ENCODE peak calls at places on chromosomes 4 and X, in seven cellular contexts. N is K562, B is SK-N-SH, Q is HepG2, V is HCT116, M is H1, S is GM12878. X is an unnamed sample.

GRCh38 chr4:83716874-83717273 is 181.0 kb downstream of the GPAT3 start:
- DNase-seq in N (no peak), B (no peak), Q (no peak), V (no peak), M (no peak), S (no peak), X (no peak)

GRCh38 chr4:174314770-174315169 is 31.1 kb downstream of the CEP44 start:
- DNase-seq in N (no peak), B (no peak), Q (no peak), V (no peak), M (peak), S (no peak), X (peak)

GRCh38 chr4:70356185-70356584 is 4.4 kb upstream of the SMR3A start:
- DNase-seq in N (no peak), B (no peak), Q (no peak), V (no peak), M (no peak), S (no peak), X (no peak)

GRCh38 chr4:171947389-171947788 is 134.2 kb downstream of the GALNTL6 start:
- DNase-seq in N (no peak), B (no peak), Q (no peak), V (no peak), M (no peak), S (no peak), X (peak)

GRCh38 chrX:38513087-38513742 is 48.1 kb upstream of the TSPAN7 start:
- DNase-seq in N (no peak), B (no peak), Q (peak), V (no peak), M (no peak), S (no peak), X (no peak)

GRCh38 chr4:127776620-127777019 is 5.5 kb upstream of the HSPA4L start:
- DNase-seq in N (no peak), B (no peak), Q (peak), V (no peak), M (no peak), S (no peak), X (no peak)

GRCh38 chr4:7398104-7398423 is 36.7 kb downstream of the PSAPL1 start:
- DNase-seq in N (no peak), B (peak), Q (no peak), V (no peak), M (no peak), S (no peak), X (no peak)

GRCh38 chr4:105896984-105897760 is 1.9 kb downstream of the NPNT start:
- DNase-seq in N (no peak), B (no peak), Q (no peak), V (no peak), M (no peak), S (no peak), X (no peak)

GRCh38 chr4:125187221-125187620 is 127.5 kb upstream of the FAT4 start:
- DNase-seq in N (no peak), B (no peak), Q (no peak), V (no peak), M (no peak), S (no peak), X (no peak)

GRCh38 chr4:54499308-54500074 is 158.3 kb upstream of the KIT start:
- DNase-seq in N (no peak), B (no peak), Q (no peak), V (no peak), M (no peak), S (no peak), X (no peak)

GRCh38 chr4:8276358-8277240 is 7.0 kb downstream of the HTRA3 start:
- DNase-seq in N (no peak), B (no peak), Q (no peak), V (no peak), M (no peak), S (no peak), X (no peak)

GRCh38 chr4:93719552-93719951 is 109.0 kb upstream of the ATOH1 start:
- DNase-seq in N (no peak), B (no peak), Q (no peak), V (no peak), M (no peak), S (no peak), X (no peak)

GRCh38 chr4:508675-509373 is 9.8 kb downstream of the PIGG start:
- DNase-seq in N (no peak), B (no peak), Q (no peak), V (no peak), M (no peak), S (no peak), X (no peak)

GRCh38 chr4:121696140-121696640 is 590 bp downstream of the ANXA5 start:
- DNase-seq in N (peak), B (peak), Q (peak), V (no peak), M (no peak), S (no peak), X (peak)

GRCh38 chrX:19739683-19740082 is 147.7 kb downstream of the SH3KBP1 start:
- DNase-seq in N (peak), B (peak), Q (peak), V (peak), M (no peak), S (no peak), X (peak)

GRCh38 chr4:48799157-48799556 is 19.1 kb upstream of the FRYL start:
- DNase-seq in N (no peak), B (no peak), Q (no peak), V (no peak), M (no peak), S (no peak), X (peak)

GRCh38 chrX:12170755-12171154 is 32.5 kb downstream of the FRMPD4 start:
- DNase-seq in N (no peak), B (no peak), Q (no peak), V (no peak), M (no peak), S (no peak), X (no peak)

GRCh38 chrX:154308108-154308946 is 12.7 kb downstream of the TKTL1 start:
- DNase-seq in N (peak), B (peak), Q (peak), V (peak), M (peak), S (no peak), X (peak)

GRCh38 chr4:174199735-174200134 is 83.7 kb downstream of the FBXO8 start:
- DNase-seq in N (no peak), B (no peak), Q (no peak), V (no peak), M (no peak), S (no peak), X (no peak)

GRCh38 chr4:184417802-184418511 is 56.4 kb downstream of the IRF2 start:
- DNase-seq in N (peak), B (no peak), Q (peak), V (peak), M (no peak), S (peak), X (no peak)

GRCh38 chr4:1290165-1290977 is 680 bp downstream of the MAEA start:
- DNase-seq in N (peak), B (no peak), Q (no peak), V (no peak), M (no peak), S (no peak), X (no peak)

GRCh38 chrX:98956014-98956413 is 1454.1 kb downstream of the PCDH19 start:
- DNase-seq in N (no peak), B (no peak), Q (no peak), V (no peak), M (no peak), S (no peak), X (peak)

GRCh38 chrX:70479970-70480659 is 35.5 kb downstream of the DLG3 start:
- DNase-seq in N (no peak), B (no peak), Q (no peak), V (no peak), M (no peak), S (no peak), X (no peak)

GRCh38 chrX:10634681-10635161 is 14.3 kb upstream of the MID1 start:
- DNase-seq in N (no peak), B (no peak), Q (no peak), V (peak), M (no peak), S (no peak), X (no peak)

GRCh38 chr4:82519776-82520175 is 42.0 kb downstream of the TMEM150C start:
- DNase-seq in N (no peak), B (no peak), Q (no peak), V (no peak), M (no peak), S (no peak), X (no peak)

GRCh38 chrX:40772290-40772689 is 36.9 kb upstream of the MED14 start:
- DNase-seq in N (no peak), B (no peak), Q (no peak), V (peak), M (no peak), S (no peak), X (no peak)

GRCh38 chr4:10106421-10107039 is 10.1 kb downstream of the WDR1 start:
- DNase-seq in N (peak), B (peak), Q (no peak), V (peak), M (no peak), S (no peak), X (peak)

GRCh38 chrX:3175659-3176438 is 134.6 kb downstream of the ARSF start:
- DNase-seq in N (no peak), B (no peak), Q (no peak), V (no peak), M (no peak), S (no peak), X (no peak)

GRCh38 chrX:100980608-100981497 is 11.3 kb downstream of the ARL13A start:
- DNase-seq in N (no peak), B (no peak), Q (peak), V (peak), M (no peak), S (no peak), X (no peak)

GRCh38 chr4:53529025-53529424 is 62.3 kb downstream of the LNX1 start:
- DNase-seq in N (no peak), B (no peak), Q (no peak), V (no peak), M (no peak), S (no peak), X (no peak)

GRCh38 chrX:11944486-11944885 is 186.4 kb downstream of the MSL3 start:
- DNase-seq in N (peak), B (peak), Q (no peak), V (no peak), M (peak), S (no peak), X (peak)

GRCh38 chr4:171186700-171187099 is 626.5 kb upstream of the GALNTL6 start:
- DNase-seq in N (no peak), B (no peak), Q (no peak), V (no peak), M (no peak), S (no peak), X (no peak)

GRCh38 chr4:76589872-76590846 is 155.1 kb downstream of the SHROOM3 start:
- DNase-seq in N (no peak), B (peak), Q (peak), V (peak), M (peak), S (no peak), X (peak)

GRCh38 chr4:174451897-174452296 is 70.4 kb downstream of the HPGD start:
- DNase-seq in N (no peak), B (no peak), Q (no peak), V (no peak), M (no peak), S (no peak), X (no peak)

GRCh38 chr4:78878031-78878430 is 61.2 kb downstream of the PAQR3 start:
- DNase-seq in N (no peak), B (no peak), Q (no peak), V (no peak), M (no peak), S (no peak), X (no peak)
- H3K4me3 ChIP-seq in N (no peak), B (no peak), Q (no peak), V (no peak), M (no peak), S (no peak), X (no peak)

GRCh38 chrX:85243761-85244410 is at the start of the genes SATL1 and ZNF711:
- DNase-seq in N (peak), B (peak), Q (peak), V (peak), M (peak), S (no peak), X (peak)

GRCh38 chrX:85244411-85245210 is 820 bp downstream of the ZNF711 start:
- DNase-seq in N (peak), B (peak), Q (no peak), V (no peak), M (no peak), S (no peak), X (no peak)

GRCh38 chrX:85243155-85243554 is 424 bp downstream of the SATL1 start:
- DNase-seq in N (no peak), B (peak), Q (no peak), V (no peak), M (no peak), S (no peak), X (no peak)
- TF ChIP-seq YY1 in N (no peak), B (no peak), Q (no peak), V (no peak), M (no peak), S (no peak), X (no peak)

GRCh38 chrX:23304881-23305280 is 29.8 kb upstream of the PTCHD1 start:
- DNase-seq in N (no peak), B (no peak), Q (no peak), V (no peak), M (no peak), S (no peak), X (no peak)
- H3K4me3 ChIP-seq in N (no peak), B (no peak), Q (no peak), V (no peak), M (no peak), S (no peak), X (no peak)

GRCh38 chrX:135977611-135978010 is 3.8 kb upstream of the MMGT1 start:
- DNase-seq in N (no peak), B (no peak), Q (no peak), V (no peak), M (no peak), S (no peak), X (no peak)

GRCh38 chrX:135973548-135974278 is at the start of gene MMGT1:
- DNase-seq in N (peak), B (peak), Q (peak), V (peak), M (no peak), S (peak), X (no peak)

GRCh38 chrX:135974279-135974856 is 580 bp upstream of the MMGT1 start:
- DNase-seq in N (no peak), B (peak), Q (peak), V (peak), M (no peak), S (no peak), X (no peak)

GRCh38 chrX:135975421-135975820 is 1.6 kb upstream of the MMGT1 start:
- DNase-seq in N (no peak), B (no peak), Q (no peak), V (no peak), M (no peak), S (no peak), X (no peak)

DNA sequence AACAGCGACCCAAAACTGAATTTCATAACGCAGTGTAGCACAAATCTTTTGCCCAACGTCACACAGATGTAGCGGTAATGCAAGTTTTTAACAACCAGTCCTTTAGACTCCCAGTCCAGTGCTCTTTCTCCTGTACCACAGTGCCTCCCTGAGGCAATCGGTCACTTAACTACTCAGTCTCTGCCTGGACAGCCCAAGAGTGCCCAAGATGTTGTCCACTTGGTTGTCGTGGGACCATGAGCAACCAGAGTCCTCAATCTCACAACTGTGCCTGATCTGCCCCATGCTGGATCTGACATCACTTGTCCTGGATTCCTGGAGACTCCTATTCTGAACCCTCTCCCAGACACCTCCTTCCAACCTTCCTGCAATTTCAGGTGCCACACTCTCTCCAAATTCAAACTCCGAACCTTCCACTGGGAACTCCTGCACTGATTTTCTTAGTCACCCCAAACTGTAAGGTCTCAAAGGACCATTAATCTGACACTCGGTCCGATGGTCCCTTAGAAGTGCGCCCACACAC is 702 bp downstream of the MMGT1 start:
- DNase-seq in N (peak), B (no peak), Q (no peak), V (no peak), M (no peak), S (no peak), X (no peak)
- TF ChIP-seq YY1 in N (no peak), B (no peak), Q (no peak), V (no peak), M (no peak), S (no peak), X (no peak)

DNA sequence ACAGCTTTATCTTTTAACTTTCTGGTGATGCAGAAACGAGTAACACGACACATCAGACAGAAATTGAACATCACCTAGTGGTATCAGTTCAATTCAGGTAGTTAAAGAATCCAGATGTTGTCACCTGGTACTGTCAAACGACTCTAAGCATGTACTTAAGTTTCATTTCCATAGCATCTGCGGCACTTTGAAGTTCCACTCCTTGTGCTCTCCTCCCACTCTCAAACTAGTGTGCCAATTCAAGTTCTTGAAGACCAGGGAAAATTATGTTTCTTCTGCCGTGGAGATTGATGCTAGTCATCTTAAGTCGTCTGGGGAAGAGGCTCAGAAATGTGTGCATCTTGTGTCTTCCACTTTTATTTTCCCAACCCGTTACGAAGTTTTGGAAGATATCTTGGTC is 868 bp downstream of the COL4A6 start:
- DNase-seq in N (no peak), B (no peak), Q (no peak), V (no peak), M (no peak), S (no peak), X (no peak)
- H3K4me3 ChIP-seq in N (no peak), B (no peak), Q (peak), V (no peak), M (peak), S (no peak), X (peak)

DNA sequence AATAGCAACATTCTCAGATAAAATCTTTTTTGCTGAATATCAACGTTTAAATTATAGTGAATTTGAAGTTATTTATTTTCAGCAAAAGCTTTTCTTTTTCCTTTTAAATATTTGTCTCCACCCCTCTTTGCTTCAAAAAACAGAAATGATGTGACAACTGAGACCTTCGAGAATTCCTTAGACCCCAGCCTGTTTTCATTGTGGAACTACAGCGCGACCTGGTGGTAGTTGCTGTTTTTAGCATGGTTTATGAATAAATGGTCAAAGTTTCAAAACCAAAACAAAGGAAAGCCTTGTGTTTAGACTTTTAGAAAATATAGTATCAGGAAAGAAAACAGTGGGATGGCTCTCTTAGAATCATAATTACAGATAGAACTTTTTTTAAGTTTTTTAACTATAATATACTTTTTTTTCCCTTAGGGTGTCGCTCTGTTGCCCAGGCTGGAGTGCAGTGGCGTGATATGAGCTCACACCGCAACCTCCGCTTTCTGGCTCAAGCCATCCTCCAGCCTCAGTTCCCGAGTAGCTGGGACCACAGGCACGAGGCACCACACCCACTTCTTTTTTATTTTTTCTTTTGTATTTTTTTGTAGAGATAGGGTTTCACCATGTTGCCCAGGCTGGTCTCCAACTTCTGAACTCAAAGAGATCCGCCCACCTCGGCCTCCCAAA is 26.8 kb upstream of the TMEM184C start:
- DNase-seq in N (peak), B (peak), Q (peak), V (peak), M (no peak), S (no peak), X (peak)
- TF ChIP-seq YY1 in N (no peak), B (no peak), Q (no peak), V (no peak), M (no peak), S (no peak), X (no peak)

GRCh38 chrX:85544609-85545008 is 165.1 kb upstream of the POF1B start:
- DNase-seq in N (no peak), B (no peak), Q (no peak), V (no peak), M (no peak), S (no peak), X (no peak)
- H3K4me3 ChIP-seq in N (no peak), B (peak), Q (no peak), V (no peak), M (no peak), S (no peak), X (no peak)

GRCh38 chr4:142844782-142845181 is 1.3 kb downstream of the INPP4B start:
- DNase-seq in N (no peak), B (no peak), Q (no peak), V (no peak), M (no peak), S (no peak), X (no peak)

GRCh38 chr4:142850478-142850877 is 4.4 kb upstream of the INPP4B start:
- DNase-seq in N (no peak), B (peak), Q (no peak), V (peak), M (no peak), S (no peak), X (no peak)

GRCh38 chr4:142846105-142846728 is at the start of gene INPP4B:
- DNase-seq in N (no peak), B (peak), Q (no peak), V (peak), M (no peak), S (no peak), X (no peak)

GRCh38 chr4:142845293-142846070 is 619 bp downstream of the INPP4B start:
- DNase-seq in N (no peak), B (peak), Q (no peak), V (no peak), M (no peak), S (no peak), X (no peak)

DNA sequence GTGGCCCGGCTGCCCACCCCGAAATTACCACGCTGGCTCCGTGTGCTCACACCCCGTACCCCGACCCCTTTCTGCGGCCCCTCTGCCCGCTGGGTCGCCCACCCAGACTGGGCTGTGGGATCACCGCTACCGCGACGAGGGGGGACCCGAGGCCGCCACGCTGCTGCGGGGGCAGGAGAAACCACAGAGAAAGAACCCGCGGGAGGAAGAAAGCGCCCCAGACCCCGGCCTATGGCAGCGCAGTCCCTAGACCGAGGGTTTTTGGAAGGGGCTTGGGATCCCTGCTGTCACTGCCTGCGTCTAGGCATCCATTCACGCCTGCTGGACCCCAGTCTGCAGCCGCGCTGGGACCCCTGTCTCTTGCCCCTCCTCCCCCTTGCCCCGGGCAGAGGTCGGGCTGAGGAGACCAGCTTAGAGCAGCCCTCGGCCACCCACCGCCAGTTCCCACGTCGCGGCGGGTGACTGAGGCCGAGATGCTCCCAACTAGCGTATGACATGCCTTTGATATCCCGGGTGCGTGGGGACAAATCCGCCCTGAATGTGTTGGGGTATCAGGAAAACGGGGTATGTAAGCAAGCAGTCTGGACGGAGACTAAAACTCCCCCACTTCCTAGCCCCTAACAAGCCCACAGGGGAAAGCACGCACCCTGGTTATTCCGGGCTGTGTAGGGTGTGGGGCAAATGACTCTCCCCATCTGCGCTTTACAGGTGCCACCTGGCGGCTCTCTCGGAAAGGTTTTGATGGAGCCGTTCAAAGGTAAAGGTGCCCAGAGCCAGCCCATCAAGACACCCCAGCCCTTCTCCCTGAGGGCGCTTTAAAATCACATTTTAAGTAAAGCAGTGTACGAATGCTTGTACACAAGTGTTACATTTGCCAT is 867 bp upstream of the INPP4B start:
- DNase-seq in N (no peak), B (peak), Q (peak), V (peak), M (no peak), S (no peak), X (peak)
- TF ChIP-seq YY1 in N (no peak), B (no peak), Q (no peak), V (peak), M (no peak), S (no peak), X (no peak)

X was measured in NT2/D1.